ENCODE peak calls at places on chromosomes 3 and 15, in six cellular contexts. W is GM23248; N is CD8-positive, alpha-beta memory T cell; E is PC-3; V is small intestine; O is sigmoid colon. C is an unnamed sample.

GRCh38 chr3:159032311-159032710 is 230.5 kb downstream of the MFSD1 start:
- DNase-seq in W (peak; percentile 55), N (no peak), E (peak; percentile 77), V (no peak), O (no peak), C (no peak)

GRCh38 chr3:46406786-46407611 is at the start of the genes CCR5AS and CCRL2:
- DNase-seq in W (peak; percentile 66), N (peak; percentile 71), E (peak; percentile 86), V (peak; percentile 98), O (peak; percentile 76), C (no peak)

GRCh38 chr3:107082527-107082926 is 294.7 kb upstream of the CCDC54 start:
- DNase-seq in W (peak; percentile 45), N (no peak), E (peak; percentile 56), V (no peak), O (no peak), C (no peak)

GRCh38 chr15:58966698-58967097 is 20.8 kb upstream of the RNF111 start:
- DNase-seq in W (peak; percentile 57), N (no peak), E (peak; percentile 54), V (no peak), O (no peak), C (no peak)

GRCh38 chr15:99118801-99119546 is 14.1 kb downstream of the SYNM start:
- DNase-seq in W (no peak), N (no peak), E (no peak), V (no peak), O (peak; percentile 93), C (peak; percentile 37)

GRCh38 chr3:22862111-22862510 is 341.0 kb upstream of the UBE2E2 start:
- DNase-seq in W (no peak), N (no peak), E (no peak), V (no peak), O (no peak), C (no peak)

GRCh38 chr3:63977893-63978292 is 45.4 kb downstream of the PSMD6 start:
- DNase-seq in W (peak; percentile 53), N (no peak), E (no peak), V (no peak), O (no peak), C (no peak)

GRCh38 chr3:44242716-44243115 is 1.0 kb downstream of the TOPAZ1 start:
- DNase-seq in W (no peak), N (no peak), E (no peak), V (no peak), O (no peak), C (no peak)

GRCh38 chr3:24067483-24067882 is 122.4 kb downstream of the NR1D2 start:
- DNase-seq in W (peak; percentile 63), N (no peak), E (no peak), V (no peak), O (no peak), C (no peak)

GRCh38 chr3:187967982-187968381 is 186.0 kb upstream of the LPP start:
- DNase-seq in W (peak; percentile 62), N (no peak), E (peak; percentile 61), V (no peak), O (no peak), C (no peak)

GRCh38 chr3:15633159-15633558 is 31.6 kb downstream of the BTD start:
- DNase-seq in W (no peak), N (no peak), E (peak; percentile 26), V (no peak), O (no peak), C (no peak)

GRCh38 chr3:10312391-10312790 is 8.5 kb downstream of the SEC13 start:
- DNase-seq in W (no peak), N (no peak), E (no peak), V (no peak), O (no peak), C (no peak)

GRCh38 chr3:53646723-53647122 is 152.3 kb downstream of the CACNA1D start:
- DNase-seq in W (no peak), N (no peak), E (no peak), V (no peak), O (no peak), C (no peak)

GRCh38 chr3:184559336-184559735 is 2.2 kb upstream of the EPHB3 start:
- DNase-seq in W (no peak), N (no peak), E (peak; percentile 86), V (peak; percentile 83), O (no peak), C (peak; percentile 60)

GRCh38 chr15:64731807-64732151 is 43.6 kb downstream of the RBPMS2 start:
- DNase-seq in W (no peak), N (no peak), E (no peak), V (no peak), O (no peak), C (no peak)

GRCh38 chr3:61812085-61812484 is 250.7 kb downstream of the PTPRG start:
- DNase-seq in W (no peak), N (no peak), E (no peak), V (no peak), O (no peak), C (no peak)

GRCh38 chr3:61810953-61811497 is 249.7 kb downstream of the PTPRG start:
- DNase-seq in W (no peak), N (no peak), E (no peak), V (no peak), O (no peak), C (no peak)

GRCh38 chr3:61811652-61812051 is 250.3 kb downstream of the PTPRG start:
- DNase-seq in W (no peak), N (no peak), E (no peak), V (no peak), O (no peak), C (no peak)

GRCh38 chr3:61813656-61814055 is 252.3 kb downstream of the PTPRG start:
- DNase-seq in W (no peak), N (no peak), E (no peak), V (no peak), O (no peak), C (no peak)

GRCh38 chr3:61812517-61812916 is 251.1 kb downstream of the PTPRG start:
- DNase-seq in W (no peak), N (no peak), E (no peak), V (no peak), O (no peak), C (no peak)
- H3K4me1 ChIP-seq in W (peaks cover 9% of the 10 kb centered on the region), N (no peaks in the 10 kb centered on the region), E (no peaks in the 10 kb centered on the region), V (no peaks in the 10 kb centered on the region), O (peaks cover 70% of the 10 kb centered on the region), C (peaks cover 27% of the 10 kb centered on the region)

DNA sequence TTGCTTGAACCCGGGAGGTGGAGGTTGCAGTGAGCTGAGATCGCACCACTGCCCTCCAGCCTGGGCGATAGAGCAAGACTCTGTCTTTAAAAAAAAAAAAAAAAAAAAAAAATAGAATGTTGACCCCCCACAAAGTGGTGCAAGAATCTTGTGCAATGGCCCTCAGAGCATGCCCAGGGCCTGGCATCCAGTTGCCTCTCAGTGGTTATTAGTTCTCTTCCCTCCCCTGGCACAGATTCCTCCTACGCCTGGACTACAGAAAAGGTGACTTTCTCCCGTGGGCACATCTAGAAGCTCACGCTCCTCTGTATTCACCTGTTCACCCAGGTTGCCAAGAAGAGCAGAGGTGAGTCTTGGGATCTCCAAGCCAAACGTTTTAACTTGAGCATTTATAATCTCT is 36.7 kb downstream of the ACSBG1 start:
- DNase-seq in W (no peak), N (no peak), E (no peak), V (no peak), O (no peak), C (no peak)
- H3K27me3 ChIP-seq in W (peaks cover 6% of the 10 kb centered on the region), N (no peaks in the 10 kb centered on the region), E (no peaks in the 10 kb centered on the region), V (no peaks in the 10 kb centered on the region), O (no peaks in the 10 kb centered on the region), C (no peaks in the 10 kb centered on the region)

GRCh38 chr3:71304684-71305083 is 278.8 kb downstream of the FOXP1 start:
- DNase-seq in W (peak; percentile 22), N (no peak), E (peak; percentile 52), V (no peak), O (no peak), C (no peak)
- H3K4me3 ChIP-seq in W (no peak overlapping the region), N (peak overlapping the region; percentile 46), E (peak overlapping the region; percentile 57), V (no peak overlapping the region), O (peak overlapping the region; percentile 48), C (peak overlapping the region; percentile 59)

GRCh38 chr15:90557651-90558084 is 27.9 kb downstream of the CRTC3 start:
- DNase-seq in W (peak; percentile 76), N (no peak), E (no peak), V (peak; percentile 57), O (peak; percentile 95), C (peak; percentile 93)
- H3K4me1 ChIP-seq in W (peaks cover 69% of the 10 kb centered on the region), N (peaks cover 57% of the 10 kb centered on the region), E (no peaks in the 10 kb centered on the region), V (peaks cover 12% of the 10 kb centered on the region), O (peaks cover 80% of the 10 kb centered on the region), C (peaks cover 5% of the 10 kb centered on the region)